ENCODE peak calls at places on chromosomes 13 and 19, in six cellular contexts. C is tibial nerve, S is Karpas-422, I is WERI-Rb-1, F is IMR-90, Z is ascending aorta. V is an unnamed sample.

GRCh38 chr13:83810136-83810535 is 72.1 kb downstream of the SLITRK1 start:
- DNase-seq in I (no peak), C (no peak), Z (no peak), S (no peak), F (no peak), V (no peak)

GRCh38 chr13:51262501-51263211 is 40.5 kb downstream of the FAM124A start:
- DNase-seq in I (peak; percentile 22), C (no peak), F (no peak), S (peak; percentile 48), Z (no peak), V (no peak)

GRCh38 chr13:19822673-19823072 is 39.9 kb upstream of the PSPC1 start:
- DNase-seq in C (no peak), I (no peak), Z (no peak), S (no peak), F (no peak), V (no peak)

GRCh38 chr19:50537769-50538230 is 24.1 kb upstream of the ASPDH start:
- DNase-seq in I (peak; percentile 93), S (peak; percentile 91), C (peak; percentile 44), Z (peak; percentile 70), F (peak; percentile 71), V (peak; percentile 79)

GRCh38 chr13:76210262-76210661 is 574.1 kb downstream of the LMO7 start:
- DNase-seq in F (no peak), C (no peak), S (no peak), I (no peak), Z (no peak), V (peak; percentile 47)

GRCh38 chr19:15379996-15380647 is 535 bp upstream of the AKAP8 start:
- DNase-seq in Z (peak; percentile 73), S (no peak), F (peak; percentile 11), I (peak; percentile 89), C (no peak), V (peak; percentile 50)

GRCh38 chr13:40986328-40986856 is 32.7 kb downstream of the ELF1 start:
- DNase-seq in F (peak; percentile 76), S (no peak), Z (no peak), C (no peak), I (no peak), V (no peak)

GRCh38 chr13:110218601-110219201 is 88.3 kb downstream of the COL4A1 start:
- DNase-seq in Z (no peak), F (no peak), C (no peak), I (no peak), S (no peak), V (no peak)

GRCh38 chr19:32406161-32407003 is 812 bp downstream of the DPY19L3 start:
- DNase-seq in Z (no peak), C (no peak), S (no peak), I (no peak), F (no peak), V (no peak)

GRCh38 chr19:30877591-30878230 is 471.5 kb downstream of the TSHZ3 start:
- DNase-seq in I (no peak), Z (no peak), C (peak; percentile 56), F (no peak), S (no peak), V (no peak)

GRCh38 chr13:44393391-44393790 is 19.8 kb downstream of the SERP2 start:
- DNase-seq in I (no peak), F (no peak), S (no peak), Z (peak; percentile 61), C (no peak), V (no peak)

GRCh38 chr19:56927791-56928207 is 87.3 kb upstream of the PEG3 start:
- DNase-seq in I (no peak), Z (no peak), S (no peak), C (no peak), F (no peak), V (no peak)

GRCh38 chr13:80297094-80297493 is 43.8 kb downstream of the SPRY2 start:
- DNase-seq in Z (no peak), I (no peak), F (no peak), S (no peak), C (no peak), V (no peak)

GRCh38 chr19:55641376-55642152 is 762 bp downstream of the ZNF580 start:
- DNase-seq in C (no peak), S (peak; percentile 88), I (no peak), F (peak; percentile 18), Z (no peak), V (no peak)

GRCh38 chr13:29434217-29434940 is 161.1 kb downstream of the SLC7A1 start:
- DNase-seq in C (no peak), F (no peak), Z (no peak), S (peak; percentile 48), I (no peak), V (no peak)

GRCh38 chr19:19137556-19138109 is 645 bp downstream of the TMEM161A start:
- DNase-seq in Z (no peak), F (no peak), C (no peak), S (peak; percentile 54), I (no peak), V (no peak)

GRCh38 chr19:54606891-54607781 is 13.7 kb downstream of the LILRA1 start:
- DNase-seq in S (no peak), Z (no peak), C (no peak), I (no peak), F (no peak), V (no peak)

GRCh38 chr19:917323-918151 is at the start of gene KISS1R:
- DNase-seq in S (peak; percentile 69), C (no peak), I (peak; percentile 82), Z (peak; percentile 75), F (peak; percentile 34), V (no peak)

GRCh38 chr13:65499251-65499650 is 1730.9 kb downstream of the PCDH9 start:
- DNase-seq in I (no peak), Z (no peak), S (no peak), F (no peak), C (no peak), V (no peak)

GRCh38 chr19:55069137-55069858 is 6.3 kb upstream of the RDH13 start:
- DNase-seq in S (no peak), F (no peak), I (peak; percentile 56), C (no peak), Z (no peak), V (no peak)

GRCh38 chr19:57106646-57107235 is 13.0 kb upstream of the USP29 start:
- DNase-seq in C (no peak), S (no peak), Z (no peak), F (no peak), I (peak; percentile 32), V (no peak)

GRCh38 chr13:95120650-95121049 is 180.6 kb downstream of the ABCC4 start:
- DNase-seq in F (no peak), Z (no peak), I (no peak), C (no peak), S (no peak), V (no peak)

GRCh38 chr13:95122063-95122462 is 179.2 kb downstream of the ABCC4 start:
- DNase-seq in I (no peak), F (peak; percentile 11), Z (no peak), C (no peak), S (no peak), V (no peak)

GRCh38 chr13:95123726-95124125 is 177.5 kb downstream of the ABCC4 start:
- DNase-seq in C (no peak), Z (no peak), F (no peak), S (no peak), I (no peak), V (no peak)

GRCh38 chr13:95118541-95119324 is 182.5 kb downstream of the ABCC4 start:
- DNase-seq in I (no peak), C (no peak), S (no peak), F (no peak), Z (no peak), V (no peak)

DNA sequence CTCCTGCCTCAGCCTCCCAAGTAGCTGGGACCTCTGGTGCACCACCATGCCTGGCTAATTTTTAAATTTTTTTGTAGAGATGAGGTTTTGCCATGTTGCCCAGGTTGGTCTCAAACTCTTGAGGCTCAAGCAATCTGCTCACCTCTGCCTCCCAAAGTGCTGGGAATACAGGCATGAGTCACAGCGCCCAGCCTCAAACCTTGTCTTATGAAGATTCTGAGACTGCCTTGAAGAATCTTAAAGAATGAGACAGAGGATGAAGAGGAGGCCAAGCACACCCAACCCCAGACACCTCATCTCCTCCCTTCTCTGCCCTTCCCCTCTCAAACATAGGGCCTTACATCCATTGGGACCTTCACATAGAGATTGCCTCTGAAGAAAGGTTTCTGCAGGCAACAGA is 179.7 kb downstream of the ABCC4 start:
- DNase-seq in C (no peak), Z (no peak), F (no peak), I (no peak), S (no peak), V (no peak)
- H3K27me3 ChIP-seq in C (no peaks in the 10 kb centered on the region), Z (no peaks in the 10 kb centered on the region), F (no peaks in the 10 kb centered on the region), I (no peaks in the 10 kb centered on the region), S (no peaks in the 10 kb centered on the region), V (no peaks in the 10 kb centered on the region)

DNA sequence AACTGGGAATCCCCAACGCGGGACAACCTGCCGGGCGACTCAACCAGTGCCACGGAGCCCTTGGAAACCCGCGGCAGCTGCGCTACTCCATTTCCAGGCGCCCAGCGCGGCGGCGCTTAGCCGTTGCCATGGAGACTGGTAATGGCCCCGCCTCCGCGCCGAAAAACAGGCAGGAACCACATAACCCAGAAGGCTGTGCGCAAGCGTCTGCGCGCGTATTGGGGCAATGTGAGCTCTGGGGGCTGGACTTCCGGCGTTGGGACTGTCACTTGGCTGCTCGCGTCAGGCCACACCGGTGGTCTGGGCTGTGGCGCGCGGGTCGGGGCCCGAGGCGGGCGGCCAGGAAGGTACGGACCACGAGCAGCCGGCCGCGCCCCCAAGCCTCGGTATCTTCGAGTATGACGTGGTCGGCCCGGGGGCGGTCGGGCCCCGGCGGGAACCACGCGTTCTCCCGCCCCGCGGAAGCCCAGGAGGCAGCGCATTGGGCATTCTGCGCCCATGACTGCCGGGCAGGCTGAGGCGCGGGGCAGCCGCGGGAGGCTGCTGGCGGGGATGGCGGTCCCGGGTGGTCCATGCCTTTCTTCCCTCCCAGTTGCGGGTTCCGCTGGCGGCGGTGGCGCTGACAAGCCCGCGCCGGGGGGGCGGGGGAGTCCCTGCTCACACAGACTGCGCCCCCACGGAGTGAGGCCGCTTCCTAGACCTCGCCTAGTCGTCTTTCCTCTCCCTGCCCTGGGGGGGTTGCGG is at the start of gene ZNF324B:
- DNase-seq in C (peak; percentile 96), I (peak; percentile 97), F (peak; percentile 92), S (peak; percentile 100), Z (peak; percentile 98), V (peak; percentile 97)
- H3K27me3 ChIP-seq in C (no peaks in the 10 kb centered on the region), I (no peaks in the 10 kb centered on the region), F (no peaks in the 10 kb centered on the region), S (peaks cover 5% of the 10 kb centered on the region), Z (no peaks in the 10 kb centered on the region), V (peaks cover 6% of the 10 kb centered on the region)

GRCh38 chr13:64127192-64127591 is 2711.5 kb upstream of the PCDH20 start:
- DNase-seq in F (no peak), C (no peak), S (no peak), Z (no peak), I (no peak), V (no peak)
- H3K27me3 ChIP-seq in F (no peaks in the 10 kb centered on the region), C (no peaks in the 10 kb centered on the region), S (no peaks in the 10 kb centered on the region), Z (no peaks in the 10 kb centered on the region), I (no peaks in the 10 kb centered on the region), V (no peaks in the 10 kb centered on the region)

GRCh38 chr19:47445527-47445926 is 26.2 kb downstream of the SLC8A2 start:
- DNase-seq in F (no peak), C (no peak), Z (no peak), I (no peak), S (no peak), V (no peak)

GRCh38 chr19:47445937-47446402 is 25.7 kb downstream of the SLC8A2 start:
- DNase-seq in F (no peak), C (no peak), Z (no peak), S (peak; percentile 75), I (no peak), V (no peak)

GRCh38 chr19:47443331-47443730 is 24.0 kb upstream of the MEIS3 start:
- DNase-seq in C (no peak), F (no peak), I (no peak), Z (no peak), S (no peak), V (no peak)

GRCh38 chr19:47446534-47447469 is 24.9 kb downstream of the SLC8A2 start:
- DNase-seq in S (no peak), I (no peak), F (no peak), Z (no peak), C (no peak), V (no peak)

GRCh38 chr19:47444388-47444821 is 25.1 kb upstream of the MEIS3 start:
- DNase-seq in S (peak; percentile 48), I (no peak), Z (no peak), C (no peak), F (no peak), V (no peak)
- H3K27me3 ChIP-seq in S (no peaks in the 10 kb centered on the region), I (no peaks in the 10 kb centered on the region), Z (peaks cover 46% of the 10 kb centered on the region), C (peaks cover 8% of the 10 kb centered on the region), F (peaks cover 73% of the 10 kb centered on the region), V (peaks cover 92% of the 10 kb centered on the region)